ENCODE peak calls at places on chromosome 1, in ten cellular contexts. One of them, this sample, is unnamed. For H3K27me3, the result is how much of the 10 kb centered on the place peaks cover.

GRCh38 chr1:1217621-1218523 is 3.9 kb upstream of the TNFRSF4 start:
- DNase-seq in MM.1S: no peak
- DNase-seq in BE2C: no peak
- DNase-seq in hepatocyte: no peak
- DNase-seq in mesenchymal stem cell: no peak
- DNase-seq in brain microvascular endothelial cell: no peak
- DNase-seq in adrenal gland: no peak
- DNase-seq in RWPE2: no peak
- DNase-seq in Karpas-422: no peak
- DNase-seq in dorsolateral prefrontal cortex: peak
- DNase-seq in this sample: no peak

GRCh38 chr1:214328770-214329455 is 48.0 kb downstream of the SMYD2 start:
- DNase-seq in MM.1S: peak
- DNase-seq in hepatocyte: peak
- DNase-seq in brain microvascular endothelial cell: peak
- DNase-seq in mesenchymal stem cell: peak
- DNase-seq in RWPE2: no peak
- DNase-seq in Karpas-422: peak
- DNase-seq in adrenal gland: peak
- DNase-seq in dorsolateral prefrontal cortex: peak
- DNase-seq in BE2C: peak
- DNase-seq in this sample: peak

GRCh38 chr1:239811211-239811902 is 280.3 kb upstream of the FMN2 start:
- DNase-seq in hepatocyte: no peak
- DNase-seq in MM.1S: peak
- DNase-seq in BE2C: no peak
- DNase-seq in mesenchymal stem cell: no peak
- DNase-seq in Karpas-422: no peak
- DNase-seq in brain microvascular endothelial cell: no peak
- DNase-seq in RWPE2: no peak
- DNase-seq in adrenal gland: no peak
- DNase-seq in dorsolateral prefrontal cortex: no peak
- DNase-seq in this sample: no peak

GRCh38 chr1:29832936-29833335 is 596.6 kb downstream of the PTPRU start:
- DNase-seq in MM.1S: no peak
- DNase-seq in BE2C: no peak
- DNase-seq in brain microvascular endothelial cell: no peak
- DNase-seq in RWPE2: no peak
- DNase-seq in dorsolateral prefrontal cortex: no peak
- DNase-seq in Karpas-422: no peak
- DNase-seq in mesenchymal stem cell: no peak
- DNase-seq in hepatocyte: no peak
- DNase-seq in adrenal gland: no peak
- DNase-seq in this sample: no peak

GRCh38 chr1:156858959-156859522 is at the start of gene INSRR:
- DNase-seq in adrenal gland: no peak
- DNase-seq in BE2C: peak
- DNase-seq in dorsolateral prefrontal cortex: no peak
- DNase-seq in brain microvascular endothelial cell: no peak
- DNase-seq in RWPE2: no peak
- DNase-seq in MM.1S: no peak
- DNase-seq in Karpas-422: no peak
- DNase-seq in hepatocyte: no peak
- DNase-seq in mesenchymal stem cell: no peak
- DNase-seq in this sample: no peak

GRCh38 chr1:2399890-2400575 is 8.4 kb downstream of the RER1 start:
- DNase-seq in mesenchymal stem cell: no peak
- DNase-seq in BE2C: no peak
- DNase-seq in MM.1S: no peak
- DNase-seq in hepatocyte: no peak
- DNase-seq in dorsolateral prefrontal cortex: no peak
- DNase-seq in Karpas-422: no peak
- DNase-seq in RWPE2: peak
- DNase-seq in brain microvascular endothelial cell: no peak
- DNase-seq in adrenal gland: no peak
- DNase-seq in this sample: no peak

GRCh38 chr1:35925741-35926140 is 5.2 kb upstream of the AGO3 start:
- DNase-seq in MM.1S: no peak
- DNase-seq in RWPE2: no peak
- DNase-seq in Karpas-422: no peak
- DNase-seq in BE2C: peak
- DNase-seq in hepatocyte: no peak
- DNase-seq in adrenal gland: peak
- DNase-seq in mesenchymal stem cell: no peak
- DNase-seq in brain microvascular endothelial cell: no peak
- DNase-seq in dorsolateral prefrontal cortex: no peak
- DNase-seq in this sample: no peak

GRCh38 chr1:230270185-230270939 is 155.8 kb downstream of the PGBD5 start:
- DNase-seq in dorsolateral prefrontal cortex: no peak
- DNase-seq in adrenal gland: peak
- DNase-seq in MM.1S: no peak
- DNase-seq in mesenchymal stem cell: peak
- DNase-seq in Karpas-422: no peak
- DNase-seq in RWPE2: no peak
- DNase-seq in brain microvascular endothelial cell: peak
- DNase-seq in BE2C: no peak
- DNase-seq in hepatocyte: no peak
- DNase-seq in this sample: no peak

GRCh38 chr1:19367584-19368041 is 55.5 kb downstream of the SLC66A1 start:
- DNase-seq in MM.1S: no peak
- DNase-seq in hepatocyte: no peak
- DNase-seq in brain microvascular endothelial cell: no peak
- DNase-seq in mesenchymal stem cell: no peak
- DNase-seq in RWPE2: no peak
- DNase-seq in adrenal gland: no peak
- DNase-seq in BE2C: no peak
- DNase-seq in Karpas-422: no peak
- DNase-seq in dorsolateral prefrontal cortex: no peak
- DNase-seq in this sample: no peak

GRCh38 chr1:161962094-161962887 is 61.4 kb downstream of the OLFML2B start:
- DNase-seq in hepatocyte: no peak
- DNase-seq in Karpas-422: no peak
- DNase-seq in brain microvascular endothelial cell: peak
- DNase-seq in mesenchymal stem cell: peak
- DNase-seq in MM.1S: peak
- DNase-seq in RWPE2: no peak
- DNase-seq in BE2C: no peak
- DNase-seq in dorsolateral prefrontal cortex: no peak
- DNase-seq in adrenal gland: no peak
- DNase-seq in this sample: no peak

GRCh38 chr1:219329606-219330005 is 155.9 kb downstream of the LYPLAL1 start:
- DNase-seq in RWPE2: no peak
- DNase-seq in dorsolateral prefrontal cortex: no peak
- DNase-seq in brain microvascular endothelial cell: peak
- DNase-seq in mesenchymal stem cell: peak
- DNase-seq in adrenal gland: no peak
- DNase-seq in MM.1S: no peak
- DNase-seq in hepatocyte: no peak
- DNase-seq in Karpas-422: no peak
- DNase-seq in BE2C: no peak
- DNase-seq in this sample: no peak
- H3K27me3 ChIP-seq in RWPE2: under half
- H3K27me3 ChIP-seq in dorsolateral prefrontal cortex: under half
- H3K27me3 ChIP-seq in brain microvascular endothelial cell: under half
- H3K27me3 ChIP-seq in mesenchymal stem cell: under half
- H3K27me3 ChIP-seq in adrenal gland: under half
- H3K27me3 ChIP-seq in MM.1S: under half
- H3K27me3 ChIP-seq in hepatocyte: under half
- H3K27me3 ChIP-seq in Karpas-422: under half
- H3K27me3 ChIP-seq in BE2C: under half
- H3K27me3 ChIP-seq in this sample: under half

GRCh38 chr1:15242766-15243165 is 4.3 kb upstream of the FHAD1 start:
- DNase-seq in dorsolateral prefrontal cortex: no peak
- DNase-seq in hepatocyte: no peak
- DNase-seq in RWPE2: no peak
- DNase-seq in MM.1S: no peak
- DNase-seq in adrenal gland: no peak
- DNase-seq in Karpas-422: no peak
- DNase-seq in mesenchymal stem cell: no peak
- DNase-seq in BE2C: no peak
- DNase-seq in brain microvascular endothelial cell: no peak
- DNase-seq in this sample: no peak

GRCh38 chr1:15246960-15247614 is at the start of gene FHAD1:
- DNase-seq in hepatocyte: peak
- DNase-seq in adrenal gland: peak
- DNase-seq in Karpas-422: no peak
- DNase-seq in mesenchymal stem cell: peak
- DNase-seq in brain microvascular endothelial cell: peak
- DNase-seq in BE2C: peak
- DNase-seq in MM.1S: peak
- DNase-seq in RWPE2: no peak
- DNase-seq in dorsolateral prefrontal cortex: no peak
- DNase-seq in this sample: peak

GRCh38 chr1:15243275-15244043 is 3.6 kb upstream of the FHAD1 start:
- DNase-seq in mesenchymal stem cell: no peak
- DNase-seq in MM.1S: no peak
- DNase-seq in brain microvascular endothelial cell: no peak
- DNase-seq in RWPE2: no peak
- DNase-seq in Karpas-422: no peak
- DNase-seq in dorsolateral prefrontal cortex: no peak
- DNase-seq in BE2C: no peak
- DNase-seq in adrenal gland: no peak
- DNase-seq in hepatocyte: no peak
- DNase-seq in this sample: no peak

GRCh38 chr1:15245593-15246325 is 1.3 kb upstream of the FHAD1 start:
- DNase-seq in adrenal gland: no peak
- DNase-seq in Karpas-422: no peak
- DNase-seq in hepatocyte: peak
- DNase-seq in MM.1S: no peak
- DNase-seq in RWPE2: no peak
- DNase-seq in brain microvascular endothelial cell: no peak
- DNase-seq in dorsolateral prefrontal cortex: no peak
- DNase-seq in mesenchymal stem cell: peak
- DNase-seq in BE2C: no peak
- DNase-seq in this sample: no peak

GRCh38 chr1:15244813-15245212 is 2.2 kb upstream of the FHAD1 start:
- DNase-seq in Karpas-422: peak
- DNase-seq in hepatocyte: no peak
- DNase-seq in MM.1S: no peak
- DNase-seq in BE2C: no peak
- DNase-seq in dorsolateral prefrontal cortex: no peak
- DNase-seq in brain microvascular endothelial cell: no peak
- DNase-seq in RWPE2: no peak
- DNase-seq in mesenchymal stem cell: no peak
- DNase-seq in adrenal gland: no peak
- DNase-seq in this sample: no peak
- H3K27me3 ChIP-seq in Karpas-422: under half
- H3K27me3 ChIP-seq in hepatocyte: under half
- H3K27me3 ChIP-seq in MM.1S: under half
- H3K27me3 ChIP-seq in BE2C: under half
- H3K27me3 ChIP-seq in dorsolateral prefrontal cortex: under half
- H3K27me3 ChIP-seq in brain microvascular endothelial cell: under half
- H3K27me3 ChIP-seq in RWPE2: under half
- H3K27me3 ChIP-seq in mesenchymal stem cell: under half
- H3K27me3 ChIP-seq in adrenal gland: under half
- H3K27me3 ChIP-seq in this sample: under half

GRCh38 chr1:7468248-7468647 is 302.8 kb upstream of the VAMP3 start:
- DNase-seq in BE2C: no peak
- DNase-seq in hepatocyte: no peak
- DNase-seq in adrenal gland: no peak
- DNase-seq in brain microvascular endothelial cell: no peak
- DNase-seq in Karpas-422: no peak
- DNase-seq in dorsolateral prefrontal cortex: no peak
- DNase-seq in mesenchymal stem cell: no peak
- DNase-seq in RWPE2: no peak
- DNase-seq in MM.1S: no peak
- DNase-seq in this sample: no peak

GRCh38 chr1:7462627-7463026 is 308.5 kb upstream of the VAMP3 start:
- DNase-seq in BE2C: no peak
- DNase-seq in dorsolateral prefrontal cortex: no peak
- DNase-seq in Karpas-422: no peak
- DNase-seq in RWPE2: no peak
- DNase-seq in brain microvascular endothelial cell: no peak
- DNase-seq in MM.1S: no peak
- DNase-seq in hepatocyte: no peak
- DNase-seq in adrenal gland: no peak
- DNase-seq in mesenchymal stem cell: no peak
- DNase-seq in this sample: no peak

GRCh38 chr1:7467476-7468175 is 303.5 kb upstream of the VAMP3 start:
- DNase-seq in brain microvascular endothelial cell: no peak
- DNase-seq in Karpas-422: no peak
- DNase-seq in MM.1S: no peak
- DNase-seq in BE2C: no peak
- DNase-seq in RWPE2: no peak
- DNase-seq in adrenal gland: no peak
- DNase-seq in hepatocyte: no peak
- DNase-seq in dorsolateral prefrontal cortex: no peak
- DNase-seq in mesenchymal stem cell: no peak
- DNase-seq in this sample: no peak

GRCh38 chr1:7460807-7461206 is 310.3 kb upstream of the VAMP3 start:
- DNase-seq in MM.1S: no peak
- DNase-seq in dorsolateral prefrontal cortex: no peak
- DNase-seq in brain microvascular endothelial cell: no peak
- DNase-seq in mesenchymal stem cell: no peak
- DNase-seq in hepatocyte: no peak
- DNase-seq in adrenal gland: no peak
- DNase-seq in BE2C: no peak
- DNase-seq in RWPE2: no peak
- DNase-seq in Karpas-422: no peak
- DNase-seq in this sample: no peak

DNA sequence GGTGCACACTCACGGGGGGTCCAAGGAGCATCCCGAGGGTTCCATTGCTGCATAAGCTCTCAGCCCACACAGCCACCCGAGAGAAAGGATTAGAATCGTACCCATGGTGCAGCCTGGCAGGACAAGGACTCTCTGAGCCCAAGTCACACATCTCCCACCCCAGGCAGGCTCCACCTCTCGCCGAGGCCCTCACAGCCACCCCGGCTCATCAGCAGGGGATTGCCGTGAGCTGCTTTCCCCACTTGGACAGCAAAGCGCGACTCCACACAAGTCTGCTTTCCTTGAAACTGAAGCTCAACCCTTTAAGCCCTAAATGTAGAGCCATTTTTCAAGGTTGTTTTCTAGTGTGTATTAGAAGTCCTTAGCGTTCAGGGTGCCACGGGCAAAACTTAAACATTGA is 306.4 kb upstream of the VAMP3 start:
- DNase-seq in BE2C: no peak
- DNase-seq in dorsolateral prefrontal cortex: no peak
- DNase-seq in MM.1S: no peak
- DNase-seq in adrenal gland: no peak
- DNase-seq in Karpas-422: no peak
- DNase-seq in hepatocyte: no peak
- DNase-seq in brain microvascular endothelial cell: no peak
- DNase-seq in mesenchymal stem cell: no peak
- DNase-seq in RWPE2: no peak
- DNase-seq in this sample: no peak
- H3K27me3 ChIP-seq in BE2C: under half
- H3K27me3 ChIP-seq in dorsolateral prefrontal cortex: under half
- H3K27me3 ChIP-seq in MM.1S: half or more
- H3K27me3 ChIP-seq in adrenal gland: under half
- H3K27me3 ChIP-seq in Karpas-422: under half
- H3K27me3 ChIP-seq in hepatocyte: under half
- H3K27me3 ChIP-seq in brain microvascular endothelial cell: under half
- H3K27me3 ChIP-seq in mesenchymal stem cell: under half
- H3K27me3 ChIP-seq in RWPE2: under half
- H3K27me3 ChIP-seq in this sample: under half

DNA sequence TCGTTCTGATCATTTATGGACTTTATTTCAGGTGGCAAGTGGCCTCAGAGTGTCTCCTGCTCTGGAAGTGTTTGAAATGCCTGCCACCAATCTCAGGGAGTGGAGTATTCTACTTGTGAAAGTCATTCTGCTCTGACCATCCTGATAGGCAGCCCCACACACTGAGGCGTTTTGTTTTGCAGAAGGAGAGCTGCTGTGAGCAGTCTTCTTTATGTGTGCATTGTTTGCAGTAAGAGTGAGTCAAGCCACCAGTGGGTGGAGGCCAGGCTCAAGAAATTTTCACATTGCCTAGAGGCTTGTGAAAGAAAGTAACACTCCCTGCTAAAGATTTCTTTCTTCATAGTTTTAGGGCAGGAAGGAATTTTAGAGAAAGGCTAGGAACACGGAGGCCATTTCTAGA is 204.4 kb downstream of the SLC35F3 start:
- DNase-seq in RWPE2: no peak
- DNase-seq in MM.1S: no peak
- DNase-seq in adrenal gland: no peak
- DNase-seq in mesenchymal stem cell: no peak
- DNase-seq in hepatocyte: peak
- DNase-seq in Karpas-422: no peak
- DNase-seq in BE2C: no peak
- DNase-seq in dorsolateral prefrontal cortex: no peak
- DNase-seq in brain microvascular endothelial cell: no peak
- DNase-seq in this sample: no peak
- H3K27me3 ChIP-seq in RWPE2: under half
- H3K27me3 ChIP-seq in MM.1S: under half
- H3K27me3 ChIP-seq in adrenal gland: under half
- H3K27me3 ChIP-seq in mesenchymal stem cell: under half
- H3K27me3 ChIP-seq in hepatocyte: under half
- H3K27me3 ChIP-seq in Karpas-422: under half
- H3K27me3 ChIP-seq in BE2C: under half
- H3K27me3 ChIP-seq in dorsolateral prefrontal cortex: under half
- H3K27me3 ChIP-seq in brain microvascular endothelial cell: under half
- H3K27me3 ChIP-seq in this sample: under half